ENCODE peak calls at places on chromosomes 11 and 22, in six cellular contexts. M, G, Y, H, I and E are unnamed samples.

GRCh38 chr22:49807780-49808708 is 19.6 kb downstream of the BRD1 start:
- DNase-seq in M (no peak), I (no peak), Y (peak; percentile 17), H (no peak), G (peak; percentile 75), E (no peak)

GRCh38 chr22:48581821-48582469 is 1245.7 kb downstream of the BRD1 start:
- DNase-seq in G (no peak), H (no peak), I (no peak), M (peak; percentile 48), Y (no peak), E (no peak)

GRCh38 chr11:1682225-1682901 is 14.6 kb upstream of the KRTAP5-6 start:
- DNase-seq in M (no peak), G (no peak), Y (no peak), H (no peak), I (no peak), E (no peak)

GRCh38 chr22:50728523-50728931 is 9.5 kb upstream of the ACR start:
- DNase-seq in M (no peak), Y (no peak), H (peak; percentile 6), I (no peak), G (no peak), E (peak; percentile 55)

GRCh38 chr11:118841469-118842222 is 42.0 kb upstream of the CXCR5 start:
- DNase-seq in G (peak; percentile 27), H (no peak), I (no peak), Y (no peak), M (no peak), E (no peak)

GRCh38 chr11:65321828-65322495 is 7.3 kb downstream of the CDC42EP2 start:
- DNase-seq in G (no peak), M (no peak), H (no peak), Y (no peak), I (no peak), E (peak; percentile 40)

GRCh38 chr11:67466962-67467771 is 1.9 kb downstream of the TMEM134 start:
- DNase-seq in Y (no peak), G (no peak), I (no peak), H (no peak), M (no peak), E (no peak)

GRCh38 chr11:119788911-119789560 is 60.0 kb upstream of the NECTIN1 start:
- DNase-seq in Y (no peak), I (no peak), G (no peak), M (peak; percentile 60), H (no peak), E (no peak)

GRCh38 chr11:134500621-134501020 is 88.6 kb upstream of the B3GAT1 start:
- DNase-seq in Y (no peak), I (no peak), H (peak; percentile 0), G (no peak), M (no peak), E (no peak)

GRCh38 chr11:130525307-130525706 is 76.9 kb downstream of the ADAMTS15 start:
- DNase-seq in H (no peak), I (no peak), Y (no peak), M (no peak), G (no peak), E (no peak)

GRCh38 chr11:65186701-65187100 is 5.0 kb downstream of the CAPN1 start:
- DNase-seq in G (no peak), H (no peak), M (no peak), Y (no peak), I (no peak), E (no peak)

GRCh38 chr11:10328314-10329090 is 23.6 kb downstream of the ADM start:
- DNase-seq in G (no peak), I (no peak), Y (peak; percentile 94), M (no peak), H (no peak), E (no peak)

GRCh38 chr11:67379061-67380058 is 6.0 kb upstream of the CLCF1 start:
- DNase-seq in Y (no peak), I (no peak), H (no peak), G (no peak), M (no peak), E (no peak)

GRCh38 chr11:74449369-74449931 is 17.9 kb downstream of the KCNE3 start:
- DNase-seq in H (no peak), I (peak; percentile 3), G (peak; percentile 65), M (peak; percentile 82), Y (peak; percentile 86), E (no peak)

GRCh38 chr11:64652586-64653387 is 61.8 kb downstream of the SLC22A12 start:
- DNase-seq in H (peak; percentile 97), M (peak; percentile 85), G (peak; percentile 76), I (peak; percentile 46), Y (peak; percentile 71), E (peak; percentile 70)

GRCh38 chr22:37690901-37691504 is 4.9 kb downstream of the NOL12 start:
- DNase-seq in I (no peak), H (no peak), Y (no peak), G (no peak), M (no peak), E (peak; percentile 75)

GRCh38 chr11:106467486-106467885 is 390.0 kb downstream of the AASDHPPT start:
- DNase-seq in H (no peak), G (no peak), M (no peak), Y (no peak), I (no peak), E (no peak)

GRCh38 chr22:50531546-50532352 is 1.9 kb upstream of the TYMP start:
- DNase-seq in M (peak; percentile 56), H (peak; percentile 68), Y (peak; percentile 42), G (peak; percentile 79), I (no peak), E (peak; percentile 85)

GRCh38 chr22:46748948-46749681 is 11.1 kb upstream of the CERK start:
- DNase-seq in H (no peak), Y (peak; percentile 91), G (peak; percentile 68), I (no peak), M (no peak), E (no peak)